ENCODE peak calls at places on chromosome 4, in six cellular contexts. U, F, Q, N, G and S are unnamed samples.

GRCh38 chr4:156774422-156774821 is 197.2 kb downstream of the PDGFC start:
- DNase-seq in F (no peak), U (peak), Q (no peak), G (no peak), N (no peak), S (no peak)

GRCh38 chr4:127856485-127857447 is 23.9 kb upstream of the PLK4 start:
- DNase-seq in U (peak), F (no peak), Q (no peak), G (peak), N (no peak), S (no peak)

GRCh38 chr4:16532240-16532990 is 306.1 kb upstream of the TAPT1 start:
- DNase-seq in Q (no peak), F (no peak), G (no peak), U (peak), N (peak), S (no peak)

GRCh38 chr4:114688063-114688462 is 89.5 kb downstream of the UGT8 start:
- DNase-seq in G (no peak), N (no peak), Q (no peak), U (no peak), F (no peak), S (no peak)

GRCh38 chr4:107648178-107648991 is 71.6 kb downstream of the PAPSS1 start:
- DNase-seq in G (no peak), Q (no peak), N (no peak), U (no peak), F (no peak), S (no peak)

GRCh38 chr4:142353149-142353738 is 492.9 kb downstream of the INPP4B start:
- DNase-seq in Q (no peak), U (peak), G (peak), N (no peak), F (peak), S (no peak)

GRCh38 chr4:184247421-184247820 is 29.7 kb upstream of the ENPP6 start:
- DNase-seq in N (no peak), Q (no peak), F (no peak), U (no peak), G (no peak), S (no peak)

GRCh38 chr4:116357758-116358157 is 727.6 kb downstream of the TRAM1L1 start:
- DNase-seq in U (peak), N (no peak), F (no peak), Q (no peak), G (no peak), S (no peak)

GRCh38 chr4:112296949-112297483 is at the start of gene ALPK1:
- DNase-seq in F (peak), N (no peak), U (peak), Q (no peak), G (no peak), S (no peak)

GRCh38 chr4:6239968-6240367 is 29.7 kb upstream of the WFS1 start:
- DNase-seq in F (no peak), Q (no peak), G (no peak), U (no peak), N (no peak), S (no peak)

GRCh38 chr4:147340111-147340510 is 140.8 kb upstream of the EDNRA start:
- DNase-seq in N (no peak), U (peak), G (no peak), Q (no peak), F (no peak), S (no peak)